ENCODE peak calls at places on chromosome 10, in four cellular contexts. Z is A549, A is heart right ventricle, R is body of pancreas. B is an unnamed sample. For H3K4me1, the result is how much of the 10 kb centered on the place peaks cover.

GRCh38 chr10:90560331-90560730 is 297.5 kb downstream of the HTR7 start:
- DNase-seq in Z (no peak), A (no peak), R (no peak), B (no peak)

GRCh38 chr10:48745662-48746245 is 61.1 kb downstream of the WDFY4 start:
- DNase-seq in A (no peak), R (no peak), Z (no peak), B (no peak)

GRCh38 chr10:17533731-17534130 is 79.3 kb upstream of the ST8SIA6 start:
- DNase-seq in R (no peak), A (no peak), Z (no peak), B (no peak)

GRCh38 chr10:22988581-22989360 is 60.9 kb downstream of the ARMC3 start:
- DNase-seq in R (peak), Z (peak), A (no peak), B (peak)

GRCh38 chr10:103630156-103630555 is 136.7 kb downstream of the NEURL1 start:
- DNase-seq in A (no peak), R (no peak), Z (no peak), B (no peak)

GRCh38 chr10:5666324-5667220 is at the start of gene ASB13:
- DNase-seq in A (peak), Z (peak), R (peak), B (peak)

GRCh38 chr10:48655426-48656240 is 29.0 kb upstream of the WDFY4 start:
- DNase-seq in R (peak), A (peak), Z (peak), B (peak)

GRCh38 chr10:17235136-17235535 is 7.1 kb downstream of the VIM start:
- DNase-seq in A (no peak), R (no peak), Z (peak), B (no peak)

GRCh38 chr10:122459586-122460273 is 1.6 kb upstream of the HTRA1 start:
- DNase-seq in R (no peak), A (no peak), Z (no peak), B (no peak)

GRCh38 chr10:47047577-47048532 is 136.6 kb downstream of the PTPN20 start:
- DNase-seq in Z (peak), R (peak), A (peak), B (peak)

GRCh38 chr10:100984670-100985177 is 2.6 kb downstream of the MRPL43 start:
- DNase-seq in R (no peak), A (no peak), Z (no peak), B (peak)

GRCh38 chr10:52187521-52188258 is 126.4 kb upstream of the DKK1 start:
- DNase-seq in Z (no peak), A (no peak), R (no peak), B (no peak)

GRCh38 chr10:97683556-97684357 is 3.3 kb downstream of the AVPI1 start:
- DNase-seq in R (peak), Z (peak), A (no peak), B (no peak)

GRCh38 chr10:97684866-97685394 is 2.1 kb downstream of the AVPI1 start:
- DNase-seq in Z (no peak), R (no peak), A (no peak), B (peak)

GRCh38 chr10:97686301-97686961 is 610 bp downstream of the AVPI1 start:
- DNase-seq in R (no peak), A (no peak), Z (peak), B (no peak)

GRCh38 chr10:97686962-97687784 is at the start of gene AVPI1:
- DNase-seq in A (peak), R (peak), Z (peak), B (peak)

DNA sequence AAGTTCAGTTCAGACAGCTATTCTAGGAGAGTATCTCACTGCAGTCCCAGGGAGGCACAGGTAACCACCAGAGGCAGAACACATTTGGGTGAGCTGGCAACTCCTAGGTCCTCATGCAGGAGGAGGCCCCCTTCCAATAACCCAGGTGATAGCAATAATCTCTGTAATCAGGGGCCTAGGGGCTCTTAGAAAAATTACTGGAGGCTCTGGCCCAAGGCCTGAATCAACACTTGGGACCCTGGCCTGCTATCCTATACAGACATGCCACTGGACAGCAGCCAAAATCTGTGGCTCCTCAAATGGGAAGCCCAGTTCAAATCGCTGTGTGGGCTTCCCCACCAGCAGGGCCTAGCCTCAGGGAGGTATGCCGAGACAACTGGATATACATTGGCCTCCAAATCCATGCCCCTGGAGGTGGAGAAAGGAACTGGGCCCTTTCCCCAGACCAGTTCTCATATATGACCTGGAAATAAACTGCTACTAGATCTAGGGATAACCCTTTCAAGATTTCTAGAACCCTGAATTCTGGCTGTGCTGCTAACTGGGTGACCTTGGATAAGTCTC is 1.6 kb downstream of the AVPI1 start:
- DNase-seq in R (no peak), Z (peak), A (no peak), B (peak)
- H3K4me1 ChIP-seq in R (half or more), Z (half or more), A (half or more), B (under half)

GRCh38 chr10:132538790-132539421 is 1.3 kb downstream of the INPP5A start:
- DNase-seq in Z (no peak), R (no peak), A (no peak), B (no peak)
- H3K4me1 ChIP-seq in Z (under half), R (half or more), A (half or more), B (under half)

GRCh38 chr10:124711145-124711544 is 33.0 kb downstream of the FAM53B start:
- DNase-seq in Z (no peak), R (no peak), A (no peak), B (no peak)
- H3K4me1 ChIP-seq in Z (under half), R (under half), A (half or more), B (under half)

DNA sequence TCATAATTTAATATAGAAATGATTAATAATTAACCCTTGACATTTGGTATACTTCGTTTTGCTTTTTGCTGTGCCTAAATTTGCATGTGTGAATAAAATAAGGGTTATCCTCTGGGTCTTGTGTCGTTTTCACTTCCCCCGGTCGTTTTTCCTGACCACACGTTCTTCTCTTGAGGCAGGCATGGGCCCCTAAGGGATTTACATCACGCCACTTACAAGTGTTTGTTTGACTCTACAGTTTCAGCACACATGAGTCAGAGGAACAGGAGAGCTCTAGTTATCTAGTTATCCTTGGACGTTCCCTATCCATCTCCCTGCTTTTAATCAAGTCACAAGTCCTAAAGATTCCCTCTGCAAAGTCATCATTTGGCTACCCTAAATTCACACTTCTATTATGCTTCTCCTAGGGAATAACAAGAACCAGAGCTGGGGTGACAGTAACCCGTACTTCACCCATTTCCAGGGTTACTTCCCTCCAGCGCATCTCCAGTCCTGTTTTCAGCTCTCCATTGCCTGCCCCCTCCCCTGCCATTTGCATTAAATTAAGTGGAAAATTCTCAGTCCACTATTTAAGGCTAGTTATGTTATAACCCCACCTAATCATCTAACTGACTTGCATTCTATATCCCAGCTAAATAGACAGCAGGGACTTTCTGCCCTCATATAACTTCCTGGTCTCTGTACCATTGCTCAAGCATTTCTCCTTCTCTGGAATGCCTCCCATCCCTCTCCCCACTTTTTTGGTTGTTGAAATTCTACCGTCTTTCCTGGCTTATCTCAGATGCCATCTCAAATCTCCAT is 206.9 kb downstream of the PTEN start:
- DNase-seq in Z (peak), R (no peak), A (no peak), B (no peak)
- H3K4me1 ChIP-seq in Z (under half), R (under half), A (half or more), B (under half)

GRCh38 chr10:71572962-71573361 is 146.6 kb downstream of the C10orf105 start:
- DNase-seq in Z (no peak), R (no peak), A (no peak), B (no peak)

GRCh38 chr10:71575934-71576801 is 143.4 kb downstream of the C10orf105 start:
- DNase-seq in R (no peak), A (no peak), Z (no peak), B (no peak)

GRCh38 chr10:71575446-71575845 is 144.1 kb downstream of the C10orf105 start:
- DNase-seq in A (peak), R (no peak), Z (no peak), B (no peak)

GRCh38 chr10:71571460-71572175 is 148.0 kb downstream of the C10orf105 start:
- DNase-seq in A (no peak), R (no peak), Z (no peak), B (no peak)

DNA sequence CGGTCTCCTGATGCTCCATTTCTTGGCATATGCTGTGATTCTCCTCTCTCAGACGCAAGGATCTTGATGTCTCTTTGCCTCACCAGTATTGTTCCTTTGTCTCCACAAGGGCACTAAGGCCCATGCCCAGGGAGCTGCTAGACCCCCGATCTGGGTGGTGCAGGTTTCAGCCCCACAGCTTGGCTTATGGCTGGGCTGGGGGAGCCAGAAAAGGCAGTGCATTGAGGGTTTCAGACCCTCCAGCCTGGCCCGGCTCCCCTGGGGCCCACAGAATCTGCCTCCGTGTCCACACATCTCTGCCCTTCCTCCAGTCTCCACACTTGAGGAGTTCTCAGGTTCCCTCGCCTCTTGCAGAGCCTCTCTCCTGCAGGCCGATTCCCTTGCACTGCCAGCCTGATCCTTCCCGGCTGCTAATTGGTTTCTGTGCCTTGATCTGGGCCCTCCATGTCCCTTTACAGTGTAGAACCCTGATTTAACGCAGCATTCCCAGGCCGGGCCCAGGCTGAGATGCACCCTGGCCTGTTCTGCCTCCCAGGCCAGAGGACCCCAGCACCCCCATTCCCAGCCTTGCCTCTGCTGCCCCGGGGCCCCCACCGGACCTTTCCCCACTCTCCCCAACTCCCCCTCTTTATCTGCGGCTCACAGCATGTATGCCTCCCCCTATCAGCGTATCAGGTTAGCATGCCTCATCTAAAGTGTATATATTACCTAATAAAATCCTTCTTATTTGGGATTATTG is 145.8 kb downstream of the C10orf105 start:
- DNase-seq in A (no peak), Z (no peak), R (no peak), B (no peak)
- H3K4me1 ChIP-seq in A (under half), Z (under half), R (under half), B (under half)